ENCODE peak calls at places on chromosomes 12 and 14, in eight cellular contexts. K is lower leg skin; H is OCI-LY7; B is CD8-positive, alpha-beta T cell; C is heart left ventricle; A is heart right ventricle; T is tibial artery; X is body of pancreas. G is an unnamed sample.

GRCh38 chr14:65206448-65207096 is 104.3 kb upstream of the MAX start:
- DNase-seq in C (no peak), B (no peak), H (peak), A (no peak), T (no peak), X (no peak), K (no peak), G (peak)

GRCh38 chr14:26255213-26255612 is 342.6 kb downstream of the NOVA1 start:
- DNase-seq in A (no peak), T (no peak), B (no peak), H (no peak), X (no peak), K (no peak), C (no peak), G (peak)

GRCh38 chr12:48770756-48771155 is 18.1 kb downstream of the ADCY6 start:
- DNase-seq in X (no peak), H (no peak), C (no peak), A (no peak), T (no peak), K (no peak), B (no peak), G (no peak)

GRCh38 chr12:74334770-74335169 is 202.9 kb upstream of the ATXN7L3B start:
- DNase-seq in X (no peak), C (no peak), K (no peak), T (no peak), H (no peak), B (no peak), A (no peak), G (peak)

GRCh38 chr14:73234586-73235394 is 2.5 kb upstream of the PAPLN start:
- DNase-seq in A (no peak), X (no peak), T (no peak), C (no peak), H (no peak), B (no peak), K (peak), G (no peak)

GRCh38 chr14:97848351-97848980 is 1051.3 kb downstream of the VRK1 start:
- DNase-seq in T (no peak), X (no peak), H (no peak), A (no peak), C (no peak), K (peak), B (no peak), G (no peak)

GRCh38 chr12:11959117-11959823 is 111.5 kb upstream of the BCL2L14 start:
- DNase-seq in H (no peak), X (no peak), C (no peak), A (no peak), B (no peak), K (no peak), T (no peak), G (peak)

GRCh38 chr14:54566410-54567223 is at the start of gene SAMD4A:
- DNase-seq in T (peak), B (peak), X (peak), C (peak), H (peak), A (peak), K (peak), G (peak)

GRCh38 chr14:95452176-95452889 is 64.1 kb downstream of the SYNE3 start:
- DNase-seq in A (no peak), B (no peak), C (no peak), T (no peak), K (no peak), H (peak), X (no peak), G (peak)

GRCh38 chr12:66290716-66291200 is 11.5 kb upstream of the HELB start:
- DNase-seq in K (no peak), A (no peak), B (no peak), C (no peak), T (no peak), H (no peak), X (no peak), G (no peak)

GRCh38 chr14:106491851-106492250 is 965.5 kb downstream of the TMEM121 start:
- DNase-seq in B (no peak), K (no peak), C (no peak), A (no peak), T (no peak), H (peak), X (peak), G (no peak)

GRCh38 chr12:14249368-14249767 is 116.1 kb upstream of the ATF7IP start:
- DNase-seq in T (no peak), C (no peak), H (no peak), A (no peak), B (no peak), X (no peak), K (no peak), G (no peak)

GRCh38 chr12:5456906-5457305 is 25.0 kb downstream of the NTF3 start:
- DNase-seq in K (no peak), C (no peak), T (peak), A (no peak), X (no peak), B (no peak), H (peak), G (peak)

GRCh38 chr12:3262466-3262865 is 185.3 kb downstream of the TSPAN9 start:
- DNase-seq in K (no peak), H (no peak), A (no peak), B (no peak), X (no peak), C (peak), T (no peak), G (no peak)

GRCh38 chr12:3263282-3263681 is 186.1 kb downstream of the TSPAN9 start:
- DNase-seq in X (no peak), A (no peak), H (no peak), K (no peak), C (no peak), B (no peak), T (no peak), G (no peak)

GRCh38 chr12:3261782-3262359 is 184.7 kb downstream of the TSPAN9 start:
- DNase-seq in B (no peak), T (peak), K (no peak), A (no peak), H (no peak), X (no peak), C (no peak), G (peak)

GRCh38 chr12:3265406-3265805 is 188.2 kb downstream of the TSPAN9 start:
- DNase-seq in X (no peak), A (no peak), H (no peak), B (no peak), T (no peak), C (no peak), K (no peak), G (no peak)

GRCh38 chr12:3263939-3264699 is 186.9 kb downstream of the TSPAN9 start:
- DNase-seq in H (no peak), A (no peak), K (no peak), C (peak), T (no peak), X (no peak), B (no peak), G (no peak)
- TF ChIP-seq CTCF in H (no peak), A (no peak), K (no peak), C (no peak), T (no peak), X (no peak), B (no peak), G (no peak)

DNA sequence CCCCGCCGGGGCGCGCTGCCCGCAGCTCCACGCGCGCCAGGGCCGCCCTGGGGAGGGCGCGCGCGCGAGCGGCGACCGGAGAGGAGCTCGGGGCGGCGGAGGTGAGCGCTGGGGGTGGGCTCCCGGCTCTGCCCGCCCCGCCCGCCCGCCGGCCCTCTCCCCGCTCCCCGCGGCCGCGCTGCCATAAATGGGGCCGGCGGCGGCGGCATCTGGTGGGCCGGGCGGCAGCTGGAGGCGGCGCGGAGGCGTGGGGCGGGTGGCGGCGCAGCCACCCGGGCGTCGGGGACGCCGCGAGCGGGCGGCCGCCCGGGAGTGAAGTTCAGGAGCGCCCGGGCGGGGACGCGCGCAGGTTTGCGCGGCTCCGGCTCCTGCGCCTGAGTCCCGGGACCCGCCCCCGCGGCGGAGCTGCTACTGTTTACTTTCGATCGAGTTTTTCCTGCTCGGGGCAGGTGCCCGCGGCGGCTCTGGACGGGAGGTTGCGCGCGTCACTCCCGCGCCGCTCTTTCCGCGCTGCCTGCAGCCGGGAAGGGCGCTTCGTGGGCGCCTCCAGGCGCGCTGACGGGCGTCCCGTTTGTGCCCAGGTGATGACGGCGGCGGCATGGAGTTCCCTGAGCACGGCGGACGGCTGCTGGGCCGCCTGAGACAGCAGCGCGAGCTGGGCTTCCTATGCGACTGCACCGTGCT is at the start of gene ZBTB42:
- DNase-seq in H (peak), T (peak), X (peak), B (peak), A (peak), K (peak), C (peak), G (no peak)
- H3K4me3 ChIP-seq in H (peak), T (peak), X (peak), B (peak), A (peak), K (peak), C (peak), G (peak)

GRCh38 chr14:57574617-57575288 is 81.1 kb upstream of the CCDC198 start:
- DNase-seq in X (peak), A (no peak), H (no peak), T (no peak), K (no peak), B (no peak), C (no peak), G (no peak)
- TF ChIP-seq CTCF in X (peak), A (no peak), H (peak), T (no peak), K (no peak), B (no peak), C (no peak), G (no peak)

GRCh38 chr12:127189992-127190391 is 1077.0 kb upstream of the TMEM132C start:
- DNase-seq in B (no peak), X (no peak), K (no peak), C (no peak), A (no peak), H (no peak), T (no peak), G (no peak)
- H3K4me3 ChIP-seq in B (no peak), X (no peak), K (no peak), C (no peak), A (no peak), H (no peak), T (no peak), G (no peak)

DNA sequence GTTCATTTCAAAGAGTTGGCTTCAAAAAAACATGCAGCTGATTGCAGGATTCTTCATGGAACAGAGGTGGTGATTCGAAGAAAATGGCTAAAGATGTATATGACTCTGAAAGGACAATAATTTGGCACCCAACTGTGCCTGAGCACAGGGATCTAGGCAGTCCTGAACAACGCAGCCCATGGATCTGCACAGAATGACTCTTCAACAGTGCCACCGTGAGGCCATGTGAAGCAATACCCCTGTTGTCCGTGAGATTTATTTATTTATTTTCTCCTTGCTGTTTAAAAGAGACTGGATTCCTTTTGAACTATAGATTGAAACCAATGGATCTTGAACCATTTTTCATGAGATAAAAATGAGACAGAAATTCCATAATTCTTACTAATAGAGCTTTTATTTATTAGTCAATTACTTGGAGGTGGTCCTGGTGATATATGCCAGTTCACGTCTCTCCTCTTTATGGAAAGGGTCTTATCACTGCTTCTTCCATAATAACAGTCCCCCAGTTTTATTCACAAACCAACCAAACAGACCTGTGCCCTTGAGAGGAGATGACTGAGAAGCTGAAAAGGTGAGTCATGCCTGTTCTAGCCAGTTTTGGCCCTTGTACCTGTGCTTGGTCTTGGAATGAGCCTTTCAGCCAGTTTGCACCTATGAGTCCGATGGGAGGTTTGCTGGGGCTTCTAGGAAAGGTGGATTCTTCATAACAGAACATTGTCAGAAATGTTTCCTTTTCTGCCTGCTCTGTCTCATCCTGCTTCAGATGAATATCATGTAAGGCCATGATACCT is 1598.3 kb downstream of the AACS start:
- DNase-seq in X (peak), K (no peak), T (no peak), A (no peak), B (no peak), H (peak), C (no peak), G (no peak)
- TF ChIP-seq CTCF in X (peak), K (no peak), T (no peak), A (no peak), B (no peak), H (peak), C (no peak), G (no peak)

DNA sequence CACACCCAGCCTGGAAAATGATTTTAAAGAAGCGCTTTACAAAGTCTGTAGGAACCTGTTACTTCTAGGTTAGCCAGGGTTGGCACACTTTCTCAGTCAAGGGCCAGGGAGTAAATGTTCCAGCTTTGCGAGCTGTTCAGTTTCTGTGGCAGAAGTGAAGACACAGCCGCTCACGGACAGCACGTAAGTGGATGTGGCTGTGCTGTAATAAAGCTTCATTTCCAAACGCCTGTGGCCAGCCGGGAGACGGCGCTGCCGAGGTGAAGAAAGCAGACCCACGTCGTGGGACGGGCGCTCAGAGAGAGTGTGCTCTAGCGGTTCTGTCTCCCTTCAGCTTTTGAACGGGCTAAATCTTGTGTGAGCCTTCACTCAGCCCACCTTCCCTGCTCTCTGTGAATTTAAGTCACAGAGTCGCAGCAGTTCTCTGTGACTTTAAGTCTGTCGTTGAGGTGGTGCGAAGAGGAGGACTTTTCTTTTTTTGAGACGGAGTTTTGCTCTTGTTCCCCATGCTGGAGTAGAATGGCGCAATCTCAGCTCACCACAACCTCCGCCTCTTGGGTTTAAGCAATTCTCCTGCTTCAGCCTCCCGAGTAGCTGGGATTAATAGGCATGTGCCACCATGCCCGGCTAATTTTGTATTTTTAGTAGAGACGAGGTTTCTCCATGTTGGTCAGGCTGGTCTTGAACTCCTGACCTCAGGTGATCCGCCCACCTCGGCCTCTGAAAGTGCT is 35.6 kb downstream of the EP400 start:
- DNase-seq in X (no peak), B (no peak), C (no peak), K (peak), H (no peak), A (no peak), T (no peak), G (no peak)
- H3K4me3 ChIP-seq in X (no peak), B (no peak), C (no peak), K (no peak), H (no peak), A (no peak), T (no peak), G (no peak)

GRCh38 chr12:754871-755562 is 2.6 kb downstream of the WNK1 start:
- DNase-seq in A (no peak), T (no peak), X (no peak), C (no peak), H (peak), B (no peak), K (no peak), G (peak)
- TF ChIP-seq CTCF in A (peak), T (peak), X (peak), C (peak), H (peak), B (peak), K (no peak), G (peak)

DNA sequence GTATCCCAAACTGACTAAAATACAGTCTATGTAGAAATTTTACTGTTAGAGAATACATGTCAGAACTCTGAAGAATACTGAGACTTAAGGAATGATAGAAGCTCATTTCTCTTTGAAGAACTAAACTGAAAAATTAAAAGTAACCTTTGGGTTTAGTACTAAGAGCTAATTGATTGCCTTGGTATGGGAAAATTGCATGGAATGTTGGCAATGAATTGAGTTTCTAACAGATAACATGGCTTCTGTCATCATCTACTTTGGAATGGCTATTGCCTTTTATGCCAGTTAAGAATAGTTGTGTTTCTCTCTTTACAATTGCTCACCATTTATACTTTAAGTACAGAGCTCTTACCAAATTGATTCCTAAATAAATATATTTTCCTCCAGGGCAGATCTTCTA is 308.8 kb upstream of the SYT1 start:
- DNase-seq in H (no peak), T (no peak), B (no peak), K (no peak), C (no peak), A (no peak), X (no peak), G (no peak)
- H3K4me3 ChIP-seq in H (no peak), T (no peak), B (no peak), K (no peak), C (no peak), A (no peak), X (no peak), G (no peak)

G was measured in foreskin fibroblast.